ENCODE peak calls at places on chromosomes 7 and 10, in six cellular contexts. T, M, V, B, A and H are unnamed samples.

GRCh38 chr7:138755831-138756590 is 41.8 kb upstream of the TMEM213 start:
- ATAC-seq in T (no peak), M (no peak), V (no peak), B (no peak), A (no peak), H (no peak)

GRCh38 chr7:151853896-151854807 is 22.8 kb downstream of the PRKAG2 start:
- ATAC-seq in T (no peak), M (no peak), V (peak; percentile 60), B (no peak), A (no peak), H (peak; percentile 75)

GRCh38 chr10:126235091-126235978 is 152.9 kb downstream of the ADAM12 start:
- ATAC-seq in T (no peak), M (no peak), V (peak; percentile 79), B (no peak), A (no peak), H (no peak)

GRCh38 chr10:34727595-34728033 is 87.5 kb downstream of the PARD3 start:
- ATAC-seq in T (no peak), M (no peak), V (peak; percentile 25), B (no peak), A (no peak), H (no peak)

GRCh38 chr10:78866731-78867554 is 201.8 kb upstream of the ZMIZ1 start:
- ATAC-seq in T (no peak), M (no peak), V (no peak), B (no peak), A (no peak), H (no peak)

GRCh38 chr7:94584113-94584512 is 71.8 kb downstream of the SGCE start:
- ATAC-seq in T (no peak), M (no peak), V (no peak), B (no peak), A (peak; percentile 42), H (no peak)

GRCh38 chr7:23473848-23474097 is 3.5 kb upstream of the IGF2BP3 start:
- ATAC-seq in T (peak; percentile 9), M (no peak), V (no peak), B (no peak), A (peak; percentile 19), H (no peak)

GRCh38 chr7:4006687-4007086 is 675.4 kb upstream of the FOXK1 start:
- ATAC-seq in T (no peak), M (no peak), V (no peak), B (no peak), A (no peak), H (no peak)

GRCh38 chr7:112759905-112760304 is 30.3 kb downstream of the TMEM168 start:
- ATAC-seq in T (no peak), M (no peak), V (no peak), B (no peak), A (no peak), H (no peak)

GRCh38 chr10:110005716-110006115 is 2.1 kb upstream of the ADD3 start:
- ATAC-seq in T (no peak), M (no peak), V (peak; percentile 26), B (no peak), A (no peak), H (peak; percentile 35)

GRCh38 chr10:51685768-51686167 is 13.6 kb downstream of the CSTF2T start:
- ATAC-seq in T (no peak), M (no peak), V (no peak), B (no peak), A (no peak), H (no peak)

GRCh38 chr10:80718024-80718423 is 180.3 kb downstream of the SH2D4B start:
- ATAC-seq in T (no peak), M (peak; percentile 40), V (no peak), B (no peak), A (no peak), H (no peak)

GRCh38 chr7:105934577-105935185 is 28.4 kb upstream of the CDHR3 start:
- ATAC-seq in T (no peak), M (no peak), V (peak; percentile 84), B (peak; percentile 20), A (peak; percentile 76), H (peak; percentile 59)

GRCh38 chr10:25556457-25556856 is 377.6 kb upstream of the MYO3A start:
- ATAC-seq in T (no peak), M (no peak), V (no peak), B (no peak), A (no peak), H (no peak)

GRCh38 chr10:123062726-123063125 is 53.9 kb downstream of the ACADSB start:
- ATAC-seq in T (no peak), M (no peak), V (no peak), B (no peak), A (no peak), H (no peak)

GRCh38 chr10:44955408-44956070 is 4.1 kb upstream of the RASSF4 start:
- ATAC-seq in T (no peak), M (no peak), V (peak; percentile 20), B (no peak), A (no peak), H (peak; percentile 56)

GRCh38 chr10:132482090-132482489 is 55.5 kb upstream of the INPP5A start:
- ATAC-seq in T (no peak), M (no peak), V (peak; percentile 94), B (no peak), A (no peak), H (peak; percentile 94)

GRCh38 chr10:29535012-29535777 is 99.6 kb downstream of the SVIL start:
- ATAC-seq in T (no peak), M (no peak), V (peak; percentile 82), B (no peak), A (peak; percentile 86), H (peak; percentile 76)

GRCh38 chr10:111739160-111739712 is 444.3 kb downstream of the GPAM start:
- ATAC-seq in T (no peak), M (no peak), V (no peak), B (no peak), A (no peak), H (no peak)

GRCh38 chr7:94888542-94888941 is 18.9 kb upstream of the PPP1R9A start:
- ATAC-seq in T (no peak), M (no peak), V (no peak), B (no peak), A (peak; percentile 82), H (no peak)

GRCh38 chr7:90594791-90595317 is 1.3 kb upstream of the CDK14 start:
- ATAC-seq in T (peak; percentile 16), M (no peak), V (peak; percentile 74), B (no peak), A (no peak), H (no peak)

GRCh38 chr10:92832998-92833642 is 15.2 kb upstream of the EXOC6 start:
- ATAC-seq in T (no peak), M (no peak), V (no peak), B (peak; percentile 54), A (no peak), H (no peak)

GRCh38 chr7:21041666-21042065 is 255.0 kb upstream of the SP8 start:
- ATAC-seq in T (no peak), M (no peak), V (no peak), B (no peak), A (no peak), H (no peak)

GRCh38 chr10:26543567-26544306 is 105.6 kb downstream of the APBB1IP start:
- ATAC-seq in T (peak; percentile 50), M (no peak), V (no peak), B (peak; percentile 44), A (no peak), H (no peak)

GRCh38 chr10:48272682-48273081 is 1.8 kb downstream of the FRMPD2 start:
- ATAC-seq in T (no peak), M (no peak), V (no peak), B (no peak), A (no peak), H (no peak)

GRCh38 chr10:2791774-2792443 is 275.4 kb upstream of the PFKP start:
- ATAC-seq in T (no peak), M (peak; percentile 53), V (no peak), B (peak; percentile 36), A (no peak), H (no peak)

GRCh38 chr7:69373171-69374035 is 224.9 kb upstream of the AUTS2 start:
- ATAC-seq in T (peak; percentile 67), M (no peak), V (no peak), B (no peak), A (no peak), H (peak; percentile 87)